ENCODE peak calls at places on chromosomes 13 and 19, in five cellular contexts. A is thoracic aorta, C is tibial nerve, O is uterus, B is spleen. H is an unnamed sample.
A peak's percentile ranks its signal among the peaks of the same experiment; 100 is the strongest.

GRCh38 chr13:97119899-97120745 is 102.0 kb upstream of the MBNL2 start:
- DNase-seq in A (no peak), C (no peak), O (no peak), B (no peak), H (no peak)

GRCh38 chr19:33214621-33215020 is 11.0 kb downstream of the SLC7A10 start:
- DNase-seq in A (no peak), C (no peak), O (no peak), B (no peak), H (no peak)

GRCh38 chr19:43422000-43422688 is 7.5 kb downstream of the TEX101 start:
- DNase-seq in A (no peak), C (no peak), O (no peak), B (no peak), H (no peak)

GRCh38 chr19:5572556-5573286 is 5.0 kb upstream of the TINCR start:
- DNase-seq in A (no peak), C (no peak), O (no peak), B (no peak), H (no peak)

GRCh38 chr19:51016798-51017683 is 2.5 kb downstream of the KLK10 start:
- DNase-seq in A (no peak), C (peak; percentile 9), O (no peak), B (peak; percentile 88), H (peak; percentile 74)

GRCh38 chr13:109918179-109918651 is 131.8 kb upstream of the IRS2 start:
- DNase-seq in A (no peak), C (no peak), O (no peak), B (no peak), H (no peak)

GRCh38 chr13:71395053-71395452 is 472.0 kb downstream of the DACH1 start:
- DNase-seq in A (no peak), C (no peak), O (no peak), B (no peak), H (no peak)

GRCh38 chr19:6685962-6686627 is 16.1 kb upstream of the TNFSF14 start:
- DNase-seq in A (no peak), C (no peak), O (no peak), B (peak; percentile 29), H (no peak)

GRCh38 chr19:50510121-50510670 is 795 bp downstream of the JOSD2 start:
- DNase-seq in A (no peak), C (no peak), O (no peak), B (peak; percentile 86), H (no peak)

GRCh38 chr13:50905256-50905655 is 4.3 kb upstream of the RNASEH2B start:
- DNase-seq in A (no peak), C (no peak), O (no peak), B (no peak), H (no peak)

GRCh38 chr13:112893570-112894422 is 75.2 kb upstream of the MCF2L start:
- DNase-seq in A (no peak), C (no peak), O (no peak), B (peak; percentile 87), H (no peak)

GRCh38 chr19:9969688-9969975 is 33.3 kb upstream of the OLFM2 start:
- DNase-seq in A (no peak), C (no peak), O (no peak), B (no peak), H (no peak)

GRCh38 chr13:106518535-106518934 is 16.9 kb downstream of the EFNB2 start:
- DNase-seq in A (no peak), C (no peak), O (no peak), B (no peak), H (no peak)

GRCh38 chr19:12163841-12164240 is 945 bp downstream of the ZNF136 start:
- DNase-seq in A (no peak), C (no peak), O (no peak), B (no peak), H (no peak)

GRCh38 chr19:29320076-29320475 is 107.1 kb upstream of the UQCRFS1 start:
- DNase-seq in A (no peak), C (no peak), O (no peak), B (no peak), H (no peak)

GRCh38 chr13:81031996-81032395 is 691.1 kb upstream of the SPRY2 start:
- DNase-seq in A (no peak), C (no peak), O (no peak), B (no peak), H (no peak)

GRCh38 chr19:14467816-14468215 is 7.3 kb downstream of the PTGER1 start:
- DNase-seq in A (no peak), C (no peak), O (no peak), B (no peak), H (no peak)

GRCh38 chr13:21608961-21609360 is 5.0 kb upstream of the MICU2 start:
- DNase-seq in A (no peak), C (no peak), O (no peak), B (no peak), H (no peak)

GRCh38 chr13:100536643-100537180 is 51.9 kb downstream of the GGACT start:
- DNase-seq in A (no peak), C (no peak), O (no peak), B (no peak), H (no peak)

GRCh38 chr13:100535401-100536135 is 53.0 kb downstream of the GGACT start:
- DNase-seq in A (no peak), C (no peak), O (no peak), B (no peak), H (no peak)

GRCh38 chr13:100534911-100535310 is 53.7 kb downstream of the GGACT start:
- DNase-seq in A (no peak), C (no peak), O (no peak), B (no peak), H (no peak)

GRCh38 chr13:100537951-100538462 is 50.6 kb downstream of the GGACT start:
- DNase-seq in A (no peak), C (no peak), O (no peak), B (no peak), H (no peak)

GRCh38 chr13:100537486-100537885 is 51.1 kb downstream of the GGACT start:
- DNase-seq in A (no peak), C (no peak), O (no peak), B (no peak), H (no peak)
- H3K4me3 ChIP-seq in A (no peak overlapping the region), C (no peak overlapping the region), O (no peak overlapping the region), B (no peak overlapping the region), H (no peak overlapping the region)

DNA sequence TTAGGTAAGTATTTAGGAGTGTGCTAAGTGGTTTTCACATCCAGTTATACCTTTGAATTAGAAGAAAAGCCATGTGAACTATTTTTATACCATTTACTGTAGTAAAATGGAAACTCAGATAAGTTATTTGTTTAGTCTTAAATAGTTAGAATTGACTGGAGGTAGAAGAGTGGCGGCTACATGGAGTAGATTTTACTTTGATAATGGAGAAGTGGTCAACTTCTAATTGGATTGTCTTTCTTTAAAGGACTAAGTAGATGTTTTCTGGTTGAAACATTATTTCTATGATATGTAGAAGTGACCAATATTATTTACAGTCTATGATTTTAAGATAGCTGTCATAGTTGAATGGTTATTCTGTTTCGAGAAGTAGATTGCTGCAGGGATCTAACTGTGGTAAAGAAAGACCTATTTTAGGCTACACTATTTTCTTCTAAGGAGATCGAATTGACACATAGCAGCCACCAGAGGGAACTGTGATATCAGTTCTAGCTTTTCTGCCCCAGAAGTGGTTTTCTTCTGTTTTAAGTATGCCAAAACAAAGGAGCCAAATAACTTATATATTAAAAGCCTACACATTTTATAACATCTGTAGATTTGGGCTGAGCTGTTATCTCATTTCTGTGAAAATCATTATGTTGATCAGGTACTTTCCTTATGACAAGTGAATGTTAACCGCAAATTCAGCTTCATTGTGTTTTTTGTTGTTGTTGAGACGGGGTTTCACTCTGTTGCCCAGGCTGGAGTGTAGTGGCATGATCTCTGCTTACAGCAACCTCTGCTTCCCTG is 26.1 kb downstream of the ZMYM2 start:
- DNase-seq in A (no peak), C (no peak), O (no peak), B (no peak), H (no peak)
- TF ChIP-seq CTCF in A (peak; percentile 52), C (peak; percentile 48), O (peak; percentile 29), B (peak; percentile 25), H (peak; percentile 16)

GRCh38 chr19:2132191-2132590 is 19.2 kb downstream of the AP3D1 start:
- DNase-seq in A (no peak), C (no peak), O (no peak), B (no peak), H (no peak)

GRCh38 chr19:2132731-2133490 is 18.5 kb downstream of the AP3D1 start:
- DNase-seq in A (no peak), C (no peak), O (no peak), B (no peak), H (no peak)

GRCh38 chr19:2138061-2138728 is 13.2 kb downstream of the AP3D1 start:
- DNase-seq in A (no peak), C (no peak), O (no peak), B (no peak), H (no peak)

GRCh38 chr19:2136796-2137195 is 14.6 kb downstream of the AP3D1 start:
- DNase-seq in A (no peak), C (no peak), O (no peak), B (no peak), H (no peak)

DNA sequence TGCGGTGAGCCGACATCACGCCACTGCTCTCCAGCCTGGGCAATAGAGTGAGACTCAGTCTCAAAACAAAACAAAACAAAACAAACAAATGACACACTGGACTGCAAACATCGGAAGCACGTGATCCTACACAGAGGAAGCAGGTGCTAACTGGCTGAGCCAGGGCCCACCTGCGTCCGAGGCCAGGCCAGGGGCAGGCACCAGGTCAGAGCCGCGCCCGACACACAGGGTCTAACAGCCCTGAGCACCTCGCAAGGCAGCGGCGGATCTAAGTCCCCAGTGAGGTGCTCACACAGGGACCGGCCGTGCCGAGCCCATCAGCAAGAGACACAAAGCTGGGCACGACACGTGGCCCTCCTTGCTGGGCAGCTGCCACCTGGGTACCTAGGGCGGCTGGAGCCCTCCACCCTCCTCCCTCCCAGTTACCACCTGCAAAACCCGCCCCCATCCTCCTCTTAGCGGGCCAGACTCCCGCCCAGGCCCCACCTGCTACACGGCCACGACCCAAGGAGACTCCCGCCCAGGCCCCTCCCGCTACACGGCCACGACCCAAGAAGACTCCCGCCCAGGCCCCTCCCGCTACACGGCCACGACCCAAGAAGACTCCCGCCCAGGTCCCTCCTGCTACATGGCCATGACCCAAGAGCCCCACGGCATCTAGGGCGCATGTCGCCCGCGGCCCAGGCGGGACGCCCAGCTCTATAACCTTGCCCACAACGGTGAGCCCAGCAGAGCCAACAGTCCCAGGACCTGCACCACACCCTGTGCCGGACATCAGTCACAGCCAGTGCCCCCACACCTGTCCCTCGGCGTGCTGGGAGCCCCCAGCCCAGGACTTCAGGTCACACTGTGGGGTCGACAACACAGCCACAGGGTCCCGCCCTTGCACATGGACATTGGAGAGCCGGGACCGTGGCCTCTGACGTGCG is 15.6 kb downstream of the AP3D1 start:
- DNase-seq in A (no peak), C (no peak), O (no peak), B (no peak), H (no peak)
- H3K36me3 ChIP-seq in A (peaks cover 39% of the 10 kb centered on the region), C (no peaks in the 10 kb centered on the region), O (no peaks in the 10 kb centered on the region), B (peaks cover 3% of the 10 kb centered on the region), H (peaks cover 10% of the 10 kb centered on the region)

DNA sequence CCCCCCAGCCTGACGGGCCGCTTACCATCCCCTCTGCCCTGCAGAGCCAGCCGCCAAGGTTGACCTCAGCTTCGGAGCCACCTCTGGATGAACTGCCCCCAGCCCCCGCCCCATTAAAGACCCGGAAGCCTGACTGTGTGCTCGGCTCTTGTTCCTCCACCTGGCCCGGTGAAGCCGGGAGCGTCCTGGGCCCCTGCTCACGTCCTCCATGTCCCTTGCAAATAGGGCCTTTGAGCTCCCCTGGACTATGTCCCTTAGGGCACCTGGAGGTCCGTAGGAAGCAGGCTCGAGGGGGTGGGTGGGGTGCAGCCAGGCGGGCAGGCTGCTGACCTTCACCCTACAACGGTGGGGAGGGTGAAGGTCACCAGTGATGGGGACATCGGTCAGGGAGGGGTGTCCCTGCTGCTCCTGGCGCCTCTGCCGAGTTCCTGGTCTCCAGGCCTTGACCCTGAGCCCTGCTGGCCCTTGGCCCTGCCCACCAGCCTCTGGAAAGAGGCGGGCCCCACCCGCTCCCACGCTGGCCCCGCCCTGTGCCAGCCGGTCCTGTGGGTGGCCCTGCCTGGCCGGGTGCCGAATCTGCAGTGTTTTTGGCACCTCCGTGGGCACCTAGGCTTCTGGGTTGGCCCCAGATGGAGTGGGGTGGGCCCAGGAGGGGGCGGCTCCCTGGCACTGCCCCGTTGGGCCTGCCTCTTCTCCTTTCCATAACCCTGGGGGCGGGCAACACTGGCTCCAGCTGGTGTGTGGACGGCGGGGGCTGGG is 3.3 kb downstream of the ATP5F1D start:
- DNase-seq in A (no peak), C (no peak), O (peak; percentile 66), B (peak; percentile 92), H (peak; percentile 56)
- H3K4me3 ChIP-seq in A (peak overlapping the region; percentile 60), C (peak overlapping the region; percentile 14), O (no peak overlapping the region), B (peak overlapping the region; percentile 9), H (no peak overlapping the region)

H was measured in prostate gland.